ENCODE peak calls at places on chromosomes 7 and 10, in nine cellular contexts. L is islet precursor cell; C is tibial artery; R is stimulated activated CD4-positive, alpha-beta T cell treated with anti-CD3 and anti-CD28 coated beads, Interleukin-4, amount 100 ng/mL, for 48 hours; Z is posterior cingulate gyrus; J is SW 1271; M is pancreas; V is fibroblast of mammary gland; K is HT1080. G is an unnamed sample.

GRCh38 chr7:38681882-38682281 is 50.7 kb upstream of the AMPH start:
- DNase-seq in L (no peak), C (no peak), R (no peak), Z (no peak), J (no peak), M (no peak), V (peak; percentile 86), K (no peak), G (no peak)

GRCh38 chr10:61024801-61025201 is 80.8 kb upstream of the RHOBTB1 start:
- DNase-seq in L (no peak), C (no peak), R (no peak), Z (no peak), J (no peak), M (no peak), V (peak; percentile 12), K (no peak), G (peak; percentile 20)

GRCh38 chr10:2744547-2745212 is 322.7 kb upstream of the PFKP start:
- DNase-seq in L (no peak), C (no peak), R (no peak), Z (no peak), J (no peak), M (no peak), V (no peak), K (no peak), G (no peak)

GRCh38 chr10:131701131-131701947 is 199.5 kb upstream of the PPP2R2D start:
- DNase-seq in L (peak; percentile 45), C (no peak), R (no peak), Z (no peak), J (no peak), M (peak; percentile 44), V (no peak), K (no peak), G (no peak)

GRCh38 chr10:100008708-100009282 is 952 bp downstream of the DNMBP start:
- DNase-seq in L (no peak), C (no peak), R (no peak), Z (no peak), J (no peak), M (no peak), V (peak; percentile 50), K (no peak), G (no peak)

GRCh38 chr10:74967850-74968620 is 141.6 kb downstream of the KAT6B start:
- DNase-seq in L (no peak), C (no peak), R (no peak), Z (no peak), J (no peak), M (no peak), V (no peak), K (no peak), G (no peak)

GRCh38 chr10:114653926-114654325 is 4.1 kb downstream of the ABLIM1 start:
- DNase-seq in L (no peak), C (no peak), R (no peak), Z (no peak), J (no peak), M (no peak), V (no peak), K (no peak), G (no peak)

GRCh38 chr7:42292991-42293521 is 56.0 kb upstream of the GLI3 start:
- DNase-seq in L (peak; percentile 85), C (no peak), R (no peak), Z (no peak), J (no peak), M (no peak), V (no peak), K (peak; percentile 26), G (no peak)

GRCh38 chr10:78649429-78649828 is 419.3 kb upstream of the ZMIZ1 start:
- DNase-seq in L (no peak), C (no peak), R (no peak), Z (no peak), J (no peak), M (no peak), V (no peak), K (no peak), G (no peak)

GRCh38 chr10:104657458-104657857 is 16.4 kb downstream of the SORCS3 start:
- DNase-seq in L (no peak), C (no peak), R (no peak), Z (no peak), J (no peak), M (no peak), V (no peak), K (no peak), G (no peak)

GRCh38 chr7:89623018-89623672 is 531.1 kb upstream of the STEAP1 start:
- DNase-seq in L (peak; percentile 65), C (no peak), R (no peak), Z (no peak), J (peak; percentile 46), M (no peak), V (peak; percentile 48), K (peak; percentile 55), G (no peak)

GRCh38 chr7:17043012-17043877 is 161.5 kb upstream of the AGR3 start:
- DNase-seq in L (no peak), C (no peak), R (no peak), Z (no peak), J (peak; percentile 38), M (no peak), V (peak; percentile 52), K (no peak), G (no peak)

GRCh38 chr10:7301039-7301768 is 109.6 kb downstream of the SFMBT2 start:
- DNase-seq in L (peak; percentile 82), C (no peak), R (no peak), Z (no peak), J (no peak), M (no peak), V (no peak), K (no peak), G (no peak)

GRCh38 chr10:21336476-21337170 is 188.9 kb downstream of the SKIDA1 start:
- DNase-seq in L (peak; percentile 96), C (no peak), R (no peak), Z (no peak), J (peak; percentile 85), M (no peak), V (peak; percentile 97), K (peak; percentile 96), G (no peak)

GRCh38 chr10:7550038-7550437 is 116.7 kb downstream of the ITIH5 start:
- DNase-seq in L (no peak), C (no peak), R (no peak), Z (no peak), J (no peak), M (no peak), V (no peak), K (no peak), G (no peak)

GRCh38 chr7:149474309-149475120 is 13.7 kb upstream of the ZNF777 start:
- DNase-seq in L (no peak), C (no peak), R (no peak), Z (no peak), J (no peak), M (peak; percentile 81), V (no peak), K (no peak), G (no peak)

GRCh38 chr10:82190432-82191260 is 315.7 kb downstream of the NRG3 start:
- DNase-seq in L (peak; percentile 80), C (no peak), R (no peak), Z (no peak), J (no peak), M (no peak), V (peak; percentile 31), K (peak; percentile 41), G (no peak)

GRCh38 chr10:27746364-27747095 is 911 bp upstream of the MKX start:
- DNase-seq in L (no peak), C (no peak), R (no peak), Z (no peak), J (no peak), M (peak; percentile 42), V (no peak), K (no peak), G (peak; percentile 2)

GRCh38 chr10:13536674-13537366 is 8.0 kb upstream of the BEND7 start:
- DNase-seq in L (peak; percentile 91), C (no peak), R (peak; percentile 25), Z (no peak), J (peak; percentile 34), M (peak; percentile 78), V (peak; percentile 38), K (peak; percentile 52), G (peak; percentile 32)

GRCh38 chr10:11535376-11535959 is 76.0 kb downstream of the USP6NL start:
- DNase-seq in L (no peak), C (no peak), R (no peak), Z (no peak), J (no peak), M (no peak), V (no peak), K (no peak), G (peak; percentile 50)

GRCh38 chr10:123836418-123837145 is 55.0 kb downstream of the CPXM2 start:
- DNase-seq in L (no peak), C (no peak), R (no peak), Z (no peak), J (no peak), M (no peak), V (no peak), K (no peak), G (no peak)

GRCh38 chr10:63976538-63976937 is 455.3 kb downstream of the REEP3 start:
- DNase-seq in L (peak; percentile 73), C (no peak), R (peak; percentile 18), Z (no peak), J (peak; percentile 16), M (no peak), V (peak; percentile 18), K (peak; percentile 15), G (peak; percentile 23)

GRCh38 chr10:93061594-93062498 is 1.2 kb downstream of the CYP26C1 start:
- DNase-seq in L (no peak), C (no peak), R (no peak), Z (no peak), J (no peak), M (no peak), V (no peak), K (no peak), G (peak; percentile 48)

GRCh38 chr7:137404918-137405317 is 61.4 kb upstream of the PTN start:
- DNase-seq in L (no peak), C (no peak), R (no peak), Z (no peak), J (no peak), M (no peak), V (peak; percentile 24), K (no peak), G (no peak)

GRCh38 chr7:116216956-116217570 is 6.7 kb downstream of the TES start:
- DNase-seq in L (no peak), C (no peak), R (no peak), Z (no peak), J (peak; percentile 80), M (no peak), V (no peak), K (peak; percentile 41), G (no peak)

GRCh38 chr10:75140246-75140645 is 28.8 kb downstream of the SAMD8 start:
- DNase-seq in L (no peak), C (no peak), R (no peak), Z (no peak), J (no peak), M (no peak), V (no peak), K (no peak), G (no peak)

GRCh38 chr7:97012293-97013005 is 7.1 kb downstream of the DLX6 start:
- DNase-seq in L (no peak), C (no peak), R (no peak), Z (no peak), J (no peak), M (no peak), V (no peak), K (no peak), G (no peak)

GRCh38 chr7:151888079-151888673 is 11.3 kb upstream of the PRKAG2 start:
- DNase-seq in L (peak; percentile 62), C (peak; percentile 32), R (no peak), Z (no peak), J (no peak), M (no peak), V (no peak), K (no peak), G (no peak)

GRCh38 chr7:106402898-106403297 is 118.1 kb upstream of the NAMPT start:
- DNase-seq in L (no peak), C (no peak), R (no peak), Z (no peak), J (no peak), M (no peak), V (no peak), K (no peak), G (no peak)

GRCh38 chr7:22356855-22357310 is at the start of gene RAPGEF5:
- DNase-seq in L (no peak), C (no peak), R (no peak), Z (no peak), J (no peak), M (peak; percentile 87), V (no peak), K (no peak), G (no peak)

GRCh38 chr7:74143383-74143782 is 30.8 kb upstream of the EIF4H start:
- DNase-seq in L (no peak), C (no peak), R (no peak), Z (no peak), J (no peak), M (no peak), V (no peak), K (no peak), G (no peak)